ENCODE peak calls at places on chromosomes 16 and 17, in seven cellular contexts. One of them, this sample, is unnamed.

GRCh38 chr17:29615492-29616299 is 7.0 kb downstream of the CORO6 start:
- DNase-seq in heart left ventricle: peak; percentile 84
- DNase-seq in spleen: peak; percentile 97
- DNase-seq in body of pancreas: peak; percentile 83
- DNase-seq in uterus: peak; percentile 82
- DNase-seq in neural progenitor cell: peak; percentile 94
- DNase-seq in omental fat pad: peak; percentile 77
- DNase-seq in this sample: peak; percentile 90

GRCh38 chr16:12494716-12495115 is 309.0 kb downstream of the CPPED1 start:
- DNase-seq in uterus: no peak
- DNase-seq in omental fat pad: no peak
- DNase-seq in neural progenitor cell: no peak
- DNase-seq in heart left ventricle: no peak
- DNase-seq in body of pancreas: no peak
- DNase-seq in spleen: no peak
- DNase-seq in this sample: no peak

GRCh38 chr16:16141141-16141540 is 82.2 kb downstream of the ABCC6 start:
- DNase-seq in spleen: no peak
- DNase-seq in uterus: no peak
- DNase-seq in neural progenitor cell: no peak
- DNase-seq in omental fat pad: no peak
- DNase-seq in body of pancreas: no peak
- DNase-seq in heart left ventricle: no peak
- DNase-seq in this sample: no peak

GRCh38 chr17:63543822-63544420 is 6.4 kb upstream of the DCAF7 start:
- DNase-seq in spleen: no peak
- DNase-seq in omental fat pad: no peak
- DNase-seq in uterus: no peak
- DNase-seq in heart left ventricle: no peak
- DNase-seq in neural progenitor cell: no peak
- DNase-seq in body of pancreas: no peak
- DNase-seq in this sample: no peak

GRCh38 chr16:71709231-71709781 is 15.2 kb downstream of the PHLPP2 start:
- DNase-seq in spleen: no peak
- DNase-seq in body of pancreas: no peak
- DNase-seq in uterus: no peak
- DNase-seq in heart left ventricle: no peak
- DNase-seq in neural progenitor cell: no peak
- DNase-seq in omental fat pad: no peak
- DNase-seq in this sample: peak; percentile 10

GRCh38 chr17:38325221-38325851 is 18.4 kb downstream of the GPR179 start:
- DNase-seq in body of pancreas: no peak
- DNase-seq in heart left ventricle: no peak
- DNase-seq in spleen: peak; percentile 12
- DNase-seq in uterus: no peak
- DNase-seq in omental fat pad: no peak
- DNase-seq in neural progenitor cell: peak; percentile 50
- DNase-seq in this sample: no peak

GRCh38 chr16:53732296-53732929 is 28.5 kb downstream of the FTO start:
- DNase-seq in omental fat pad: no peak
- DNase-seq in body of pancreas: no peak
- DNase-seq in neural progenitor cell: no peak
- DNase-seq in uterus: no peak
- DNase-seq in spleen: no peak
- DNase-seq in heart left ventricle: peak; percentile 11
- DNase-seq in this sample: peak; percentile 24

GRCh38 chr16:70298988-70299938 is at the start of gene DDX19B:
- DNase-seq in neural progenitor cell: peak; percentile 69
- DNase-seq in body of pancreas: peak; percentile 79
- DNase-seq in omental fat pad: peak; percentile 53
- DNase-seq in uterus: peak; percentile 75
- DNase-seq in heart left ventricle: peak; percentile 77
- DNase-seq in spleen: peak; percentile 95
- DNase-seq in this sample: peak; percentile 76

GRCh38 chr17:7650509-7651096 is at the start of gene ATP1B2:
- DNase-seq in neural progenitor cell: peak; percentile 97
- DNase-seq in body of pancreas: peak; percentile 64
- DNase-seq in spleen: peak; percentile 90
- DNase-seq in heart left ventricle: peak; percentile 71
- DNase-seq in uterus: peak; percentile 83
- DNase-seq in omental fat pad: peak; percentile 58
- DNase-seq in this sample: peak; percentile 56

GRCh38 chr17:6544770-6545169 is 11.6 kb downstream of the PITPNM3 start:
- DNase-seq in spleen: peak; percentile 63
- DNase-seq in omental fat pad: no peak
- DNase-seq in body of pancreas: no peak
- DNase-seq in neural progenitor cell: peak; percentile 31
- DNase-seq in uterus: no peak
- DNase-seq in heart left ventricle: no peak
- DNase-seq in this sample: no peak

GRCh38 chr17:56110463-56111138 is 42.7 kb upstream of the ANKFN1 start:
- DNase-seq in omental fat pad: no peak
- DNase-seq in spleen: no peak
- DNase-seq in neural progenitor cell: no peak
- DNase-seq in uterus: no peak
- DNase-seq in body of pancreas: no peak
- DNase-seq in heart left ventricle: no peak
- DNase-seq in this sample: no peak

GRCh38 chr16:57862698-57863433 is 60.6 kb upstream of the KIFC3 start:
- DNase-seq in neural progenitor cell: peak; percentile 17
- DNase-seq in uterus: no peak
- DNase-seq in spleen: no peak
- DNase-seq in body of pancreas: no peak
- DNase-seq in omental fat pad: no peak
- DNase-seq in heart left ventricle: no peak
- DNase-seq in this sample: no peak

GRCh38 chr16:10835281-10835931 is 16.8 kb upstream of the TVP23A start:
- DNase-seq in heart left ventricle: no peak
- DNase-seq in uterus: no peak
- DNase-seq in omental fat pad: no peak
- DNase-seq in neural progenitor cell: no peak
- DNase-seq in body of pancreas: no peak
- DNase-seq in spleen: peak; percentile 43
- DNase-seq in this sample: no peak

GRCh38 chr16:85970712-85971220 is 71.8 kb downstream of the IRF8 start:
- DNase-seq in omental fat pad: no peak
- DNase-seq in spleen: no peak
- DNase-seq in neural progenitor cell: no peak
- DNase-seq in heart left ventricle: no peak
- DNase-seq in body of pancreas: no peak
- DNase-seq in uterus: no peak
- DNase-seq in this sample: peak; percentile 2

GRCh38 chr16:11405331-11406176 is 60.3 kb downstream of the RMI2 start:
- DNase-seq in neural progenitor cell: peak; percentile 56
- DNase-seq in spleen: no peak
- DNase-seq in omental fat pad: no peak
- DNase-seq in heart left ventricle: no peak
- DNase-seq in uterus: no peak
- DNase-seq in body of pancreas: peak; percentile 48
- DNase-seq in this sample: peak; percentile 32

DNA sequence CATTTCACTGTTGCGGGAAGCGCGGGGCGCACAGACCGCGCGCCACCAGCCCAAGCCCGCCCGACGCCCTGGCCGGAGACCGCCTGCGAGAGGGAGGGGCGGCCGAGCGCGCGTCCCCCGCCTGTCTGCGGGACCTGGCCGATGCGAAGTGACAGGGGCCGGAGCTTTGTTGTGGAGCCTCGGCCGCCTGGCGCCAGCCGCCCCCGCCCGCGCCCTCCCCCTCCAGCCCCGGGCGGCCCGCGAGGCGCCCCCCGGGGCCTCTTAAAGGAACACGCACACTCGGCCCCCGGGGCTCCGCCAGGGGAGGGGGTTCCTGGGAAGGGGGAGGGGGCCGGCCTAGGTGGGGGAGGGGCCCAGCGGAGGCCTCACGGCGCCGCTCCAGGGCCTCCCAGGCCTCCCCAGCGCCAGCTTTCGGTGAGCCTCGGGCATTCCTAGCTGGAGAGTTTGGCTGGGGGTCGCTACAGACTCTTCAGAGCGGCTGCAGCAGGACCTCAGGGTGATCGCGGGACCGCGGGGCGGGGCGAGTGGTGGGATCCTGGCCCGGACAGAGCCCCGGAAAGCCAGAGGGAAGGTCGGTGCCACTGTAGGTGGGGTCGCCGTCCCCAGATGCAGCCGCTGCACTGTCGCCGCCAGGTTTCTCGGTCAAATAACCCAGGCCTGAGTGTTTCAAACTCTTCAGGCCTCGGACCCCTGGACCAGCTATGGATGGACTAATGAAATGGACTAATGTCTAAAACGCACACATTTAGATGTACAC is 2.4 kb upstream of the TBX2 start:
- DNase-seq in body of pancreas: no peak
- DNase-seq in omental fat pad: no peak
- DNase-seq in neural progenitor cell: peak; percentile 82
- DNase-seq in uterus: no peak
- DNase-seq in spleen: no peak
- DNase-seq in heart left ventricle: no peak
- DNase-seq in this sample: no peak
- TF ChIP-seq CTCF in body of pancreas: no peak
- TF ChIP-seq CTCF in omental fat pad: no peak
- TF ChIP-seq CTCF in neural progenitor cell: peak; percentile 17
- TF ChIP-seq CTCF in uterus: no peak
- TF ChIP-seq CTCF in spleen: no peak
- TF ChIP-seq CTCF in heart left ventricle: peak; percentile 6
- TF ChIP-seq CTCF in this sample: no peak

GRCh38 chr16:1279945-1280589 is 24.2 kb downstream of the TPSD1 start:
- DNase-seq in uterus: no peak
- DNase-seq in spleen: no peak
- DNase-seq in heart left ventricle: no peak
- DNase-seq in omental fat pad: no peak
- DNase-seq in neural progenitor cell: no peak
- DNase-seq in body of pancreas: no peak
- DNase-seq in this sample: no peak

GRCh38 chr16:1277945-1278282 is 22.0 kb downstream of the TPSD1 start:
- DNase-seq in heart left ventricle: no peak
- DNase-seq in neural progenitor cell: no peak
- DNase-seq in spleen: no peak
- DNase-seq in omental fat pad: no peak
- DNase-seq in uterus: no peak
- DNase-seq in body of pancreas: no peak
- DNase-seq in this sample: no peak

GRCh38 chr16:1277016-1277944 is 21.4 kb downstream of the TPSD1 start:
- DNase-seq in spleen: no peak
- DNase-seq in body of pancreas: no peak
- DNase-seq in omental fat pad: no peak
- DNase-seq in neural progenitor cell: no peak
- DNase-seq in uterus: no peak
- DNase-seq in heart left ventricle: no peak
- DNase-seq in this sample: no peak

GRCh38 chr16:1279081-1279944 is 23.4 kb downstream of the TPSD1 start:
- DNase-seq in body of pancreas: no peak
- DNase-seq in neural progenitor cell: no peak
- DNase-seq in omental fat pad: no peak
- DNase-seq in spleen: no peak
- DNase-seq in heart left ventricle: no peak
- DNase-seq in uterus: no peak
- DNase-seq in this sample: no peak

DNA sequence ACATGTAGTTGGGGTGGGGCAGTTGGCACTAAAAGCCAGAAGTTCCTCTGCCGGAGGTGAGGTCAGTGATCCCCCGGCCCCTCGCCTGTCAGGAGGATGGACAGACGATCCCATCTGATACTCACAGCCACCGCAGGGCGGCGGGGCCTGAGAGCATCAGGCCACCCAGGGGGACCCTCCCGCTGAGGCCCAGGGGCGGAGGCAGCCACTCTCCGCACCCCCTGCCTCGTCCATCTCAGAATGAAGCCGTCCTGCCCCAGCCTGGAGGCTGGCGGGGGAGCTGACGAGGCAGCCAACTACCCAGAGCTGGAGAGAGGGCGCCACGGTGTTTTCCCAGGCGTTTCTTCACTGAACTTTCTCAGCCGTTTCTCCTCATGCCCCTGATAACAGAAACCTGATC is 22.6 kb downstream of the TPSD1 start:
- DNase-seq in body of pancreas: no peak
- DNase-seq in neural progenitor cell: peak; percentile 74
- DNase-seq in uterus: no peak
- DNase-seq in spleen: no peak
- DNase-seq in heart left ventricle: no peak
- DNase-seq in omental fat pad: no peak
- DNase-seq in this sample: no peak
- TF ChIP-seq CTCF in body of pancreas: no peak
- TF ChIP-seq CTCF in neural progenitor cell: peak; percentile 12
- TF ChIP-seq CTCF in uterus: no peak
- TF ChIP-seq CTCF in spleen: no peak
- TF ChIP-seq CTCF in heart left ventricle: no peak
- TF ChIP-seq CTCF in omental fat pad: no peak
- TF ChIP-seq CTCF in this sample: no peak

DNA sequence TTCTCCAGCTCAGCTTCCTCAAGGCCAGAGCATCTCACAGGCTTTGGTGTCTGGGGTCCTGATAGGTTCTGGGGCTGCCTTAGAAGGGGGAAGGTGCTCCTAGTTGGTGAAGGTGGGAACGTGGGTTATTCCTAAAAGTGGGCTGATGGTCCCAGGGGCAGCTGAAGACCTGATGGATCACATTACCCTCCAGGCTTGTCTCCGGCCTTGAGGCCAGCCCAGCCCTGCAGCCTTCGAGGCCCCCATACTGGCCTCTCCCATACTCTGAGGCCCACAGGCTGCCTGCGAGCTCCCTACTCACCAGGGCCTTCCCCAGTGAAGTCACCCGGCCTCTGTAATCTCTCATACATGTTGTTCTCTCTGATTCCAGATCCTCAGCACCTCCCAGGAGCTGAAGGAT is 2.7 kb downstream of the RNF112 start:
- DNase-seq in body of pancreas: no peak
- DNase-seq in omental fat pad: no peak
- DNase-seq in heart left ventricle: no peak
- DNase-seq in spleen: no peak
- DNase-seq in neural progenitor cell: no peak
- DNase-seq in uterus: no peak
- DNase-seq in this sample: no peak
- TF ChIP-seq CTCF in body of pancreas: no peak
- TF ChIP-seq CTCF in omental fat pad: no peak
- TF ChIP-seq CTCF in heart left ventricle: no peak
- TF ChIP-seq CTCF in spleen: no peak
- TF ChIP-seq CTCF in neural progenitor cell: no peak
- TF ChIP-seq CTCF in uterus: no peak
- TF ChIP-seq CTCF in this sample: no peak

GRCh38 chr16:14172200-14172805 is 101.2 kb downstream of the MRTFB start:
- DNase-seq in omental fat pad: no peak
- DNase-seq in neural progenitor cell: no peak
- DNase-seq in heart left ventricle: no peak
- DNase-seq in uterus: no peak
- DNase-seq in body of pancreas: no peak
- DNase-seq in spleen: no peak
- DNase-seq in this sample: peak; percentile 91

GRCh38 chr16:14164916-14165684 is 94.0 kb downstream of the MRTFB start:
- DNase-seq in omental fat pad: no peak
- DNase-seq in heart left ventricle: no peak
- DNase-seq in spleen: no peak
- DNase-seq in neural progenitor cell: no peak
- DNase-seq in body of pancreas: no peak
- DNase-seq in uterus: no peak
- DNase-seq in this sample: no peak

DNA sequence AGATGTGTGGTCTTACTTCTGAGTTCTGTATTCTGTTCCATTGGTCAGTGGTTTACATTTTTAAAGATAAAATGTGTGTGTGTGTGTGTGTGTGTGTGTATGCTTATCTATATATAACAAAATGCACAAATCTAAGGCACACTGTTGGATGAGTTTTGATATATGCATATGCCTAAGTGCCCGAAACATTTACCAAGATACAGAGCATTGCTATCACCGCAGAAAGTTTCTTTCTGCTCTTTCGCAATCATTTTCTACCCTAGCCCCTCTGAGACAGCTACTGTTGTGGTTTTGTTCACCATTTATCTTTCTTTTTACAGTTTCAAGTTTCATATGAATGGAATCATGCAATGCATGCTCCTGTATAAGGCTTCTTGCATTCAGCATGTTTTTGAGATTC is 97.0 kb downstream of the MRTFB start:
- DNase-seq in neural progenitor cell: no peak
- DNase-seq in uterus: no peak
- DNase-seq in omental fat pad: no peak
- DNase-seq in heart left ventricle: no peak
- DNase-seq in spleen: no peak
- DNase-seq in body of pancreas: no peak
- DNase-seq in this sample: no peak
- TF ChIP-seq CTCF in neural progenitor cell: no peak
- TF ChIP-seq CTCF in uterus: no peak
- TF ChIP-seq CTCF in omental fat pad: no peak
- TF ChIP-seq CTCF in heart left ventricle: no peak
- TF ChIP-seq CTCF in spleen: no peak
- TF ChIP-seq CTCF in body of pancreas: no peak
- TF ChIP-seq CTCF in this sample: no peak

This sample was measured in epithelial cell of esophagus.